ENCODE peak calls at places on chromosomes 5 and 9, in six cellular contexts. H is left ventricle myocardium inferior; V is M059J; O is Caco-2; N is stimulated activated CD8-positive, alpha-beta memory T cell treated with anti-CD3 and anti-CD28 coated beads, Interleukin-4, amount 100 ng/mL, for 48 hours; W is NCI-H2029 treated with DMSO at 0.1 percent for 48 hours. X is an unnamed sample.
A peak's percentile ranks its signal among the peaks of the same experiment; 100 is the strongest.

GRCh38 chr9:136403915-136404800 is 4.2 kb upstream of the SNAPC4 start:
- DNase-seq in W (no peak), O (no peak), V (no peak), H (no peak), N (peak; percentile 59), X (no peak)

GRCh38 chr9:89814340-89815040 is 209.7 kb downstream of the GADD45G start:
- DNase-seq in V (peak; percentile 58), W (peak; percentile 69), N (no peak), H (no peak), O (no peak), X (peak; percentile 32)

GRCh38 chr9:35001285-35001677 is 11.7 kb downstream of the DNAJB5 start:
- DNase-seq in H (no peak), N (peak; percentile 11), O (no peak), W (no peak), V (no peak), X (no peak)

GRCh38 chr5:150263801-150264621 is 25.6 kb downstream of the CAMK2A start:
- DNase-seq in N (no peak), H (no peak), O (no peak), W (no peak), V (peak; percentile 99), X (no peak)

GRCh38 chr9:96020822-96021615 is 145.5 kb downstream of the ERCC6L2 start:
- DNase-seq in H (no peak), O (no peak), V (peak; percentile 40), N (peak; percentile 69), W (no peak), X (peak; percentile 49)

GRCh38 chr9:130689937-130690700 is 3.5 kb upstream of the EXOSC2 start:
- DNase-seq in V (peak; percentile 100), O (peak; percentile 93), H (no peak), W (peak; percentile 33), N (no peak), X (peak; percentile 95)

GRCh38 chr5:61327761-61328753 is 4.0 kb upstream of the ZSWIM6 start:
- DNase-seq in O (no peak), V (peak; percentile 89), N (peak; percentile 39), H (no peak), W (no peak), X (no peak)

GRCh38 chr5:139633295-139634027 is 14.7 kb upstream of the CXXC5 start:
- DNase-seq in H (no peak), N (peak; percentile 78), W (peak; percentile 78), V (peak; percentile 70), O (peak; percentile 75), X (peak; percentile 76)

GRCh38 chr5:114266374-114266773 is 95.5 kb upstream of the KCNN2 start:
- DNase-seq in H (no peak), O (no peak), N (no peak), W (no peak), V (peak; percentile 18), X (no peak)

GRCh38 chr5:116629168-116629567 is 54.5 kb upstream of the SEMA6A start:
- DNase-seq in O (no peak), H (no peak), N (no peak), W (no peak), V (no peak), X (no peak)

GRCh38 chr9:135512904-135513303 is 8.3 kb upstream of the LCN1 start:
- DNase-seq in H (no peak), N (no peak), O (no peak), W (no peak), V (no peak), X (no peak)

GRCh38 chr5:137101544-137101943 is 397.6 kb downstream of the SPOCK1 start:
- DNase-seq in H (no peak), O (no peak), N (no peak), V (no peak), W (no peak), X (no peak)

GRCh38 chr5:122151640-122152039 is 22.3 kb downstream of the ZNF474 start:
- DNase-seq in H (no peak), W (no peak), O (no peak), V (peak; percentile 95), N (no peak), X (no peak)

GRCh38 chr5:169286572-169287325 is 14.2 kb downstream of the SLIT3 start:
- DNase-seq in W (no peak), H (peak; percentile 38), N (no peak), V (no peak), O (no peak), X (no peak)

GRCh38 chr5:129246088-129246487 is 151.5 kb downstream of the ISOC1 start:
- DNase-seq in N (no peak), O (no peak), V (no peak), W (no peak), H (no peak), X (no peak)

GRCh38 chr5:43033845-43034590 is 6.1 kb downstream of the ANXA2R start:
- DNase-seq in V (no peak), O (no peak), N (no peak), W (no peak), H (no peak), X (no peak)

GRCh38 chr5:72895758-72896157 is 60.1 kb upstream of the FCHO2 start:
- DNase-seq in N (no peak), W (no peak), H (no peak), V (no peak), O (no peak), X (no peak)

GRCh38 chr5:136235316-136235715 is 42.4 kb upstream of the SMIM32 start:
- DNase-seq in H (no peak), W (no peak), V (peak; percentile 71), O (no peak), N (no peak), X (no peak)

GRCh38 chr5:13591621-13592020 is 352.9 kb downstream of the DNAH5 start:
- DNase-seq in O (no peak), V (peak; percentile 99), H (no peak), W (no peak), N (no peak), X (no peak)

GRCh38 chr9:84343111-84343521 is 2.6 kb upstream of the SLC28A3 start:
- DNase-seq in O (peak; percentile 57), H (no peak), N (no peak), W (no peak), V (peak; percentile 98), X (no peak)